ENCODE peak calls at places on chromosome 16, in five cellular contexts. H is body of pancreas, T is tibial artery, G is gastrocnemius medialis, O is lung. U is an unnamed sample.

GRCh38 chr16:28981517-28981916 is 3.3 kb upstream of the LAT start:
- DNase-seq in H (peak; percentile 16), T (no peak), G (no peak), O (no peak), U (no peak)

GRCh38 chr16:81707411-81708321 is 71.4 kb upstream of the PLCG2 start:
- DNase-seq in H (peak; percentile 88), T (no peak), G (no peak), O (no peak), U (no peak)

GRCh38 chr16:74874912-74875311 is 100.3 kb upstream of the FA2H start:
- DNase-seq in H (peak; percentile 90), T (no peak), G (no peak), O (no peak), U (no peak)

GRCh38 chr16:85316321-85316919 is 204.1 kb upstream of the CIBAR2 start:
- DNase-seq in H (peak; percentile 84), T (peak; percentile 77), G (peak; percentile 56), O (peak; percentile 55), U (no peak)

GRCh38 chr16:2912330-2913199 is 834 bp downstream of the FLYWCH1 start:
- DNase-seq in H (peak; percentile 33), T (no peak), G (peak; percentile 27), O (no peak), U (peak; percentile 28)

GRCh38 chr16:57540387-57540786 is 2.1 kb upstream of the ADGRG5 start:
- DNase-seq in H (no peak), T (peak; percentile 24), G (no peak), O (no peak), U (no peak)

GRCh38 chr16:11315499-11315898 is 29.8 kb upstream of the RMI2 start:
- DNase-seq in H (no peak), T (no peak), G (no peak), O (no peak), U (no peak)

GRCh38 chr16:12627394-12627793 is 176.3 kb downstream of the CPPED1 start:
- DNase-seq in H (no peak), T (no peak), G (no peak), O (no peak), U (no peak)

GRCh38 chr16:63928421-63928820 is 1193.4 kb downstream of the CDH11 start:
- DNase-seq in H (no peak), T (no peak), G (no peak), O (no peak), U (no peak)

GRCh38 chr16:89193021-89193575 is 7.2 kb downstream of the SLC22A31 start:
- DNase-seq in H (peak; percentile 19), T (no peak), G (no peak), O (peak; percentile 91), U (peak; percentile 7)

GRCh38 chr16:82567203-82567602 is 59.6 kb upstream of the CDH13 start:
- DNase-seq in H (no peak), T (no peak), G (no peak), O (no peak), U (no peak)

GRCh38 chr16:84245933-84246678 is 6.3 kb upstream of the KCNG4 start:
- DNase-seq in H (no peak), T (no peak), G (no peak), O (no peak), U (no peak)

GRCh38 chr16:78005881-78006280 is 16.5 kb upstream of the CLEC3A start:
- DNase-seq in H (no peak), T (no peak), G (no peak), O (no peak), U (no peak)

GRCh38 chr16:50841081-50841886 is 99.4 kb downstream of the CYLD start:
- DNase-seq in H (peak; percentile 34), T (no peak), G (no peak), O (no peak), U (no peak)

GRCh38 chr16:87930456-87930855 is 5.9 kb downstream of the CA5A start:
- DNase-seq in H (no peak), T (no peak), G (no peak), O (no peak), U (no peak)

GRCh38 chr16:25110392-25110947 is 1.1 kb upstream of the LCMT1 start:
- DNase-seq in H (no peak), T (no peak), G (peak; percentile 34), O (no peak), U (no peak)

GRCh38 chr16:74666425-74667214 is at the start of gene RFWD3:
- DNase-seq in H (peak; percentile 98), T (peak; percentile 99), G (peak; percentile 99), O (peak; percentile 97), U (peak; percentile 97)

GRCh38 chr16:47715442-47716054 is 254.4 kb downstream of the PHKB start:
- DNase-seq in H (no peak), T (no peak), G (no peak), O (no peak), U (no peak)

GRCh38 chr16:35598696-35599332 is 2139.4 kb downstream of the TP53TG3F start:
- DNase-seq in H (no peak), T (no peak), G (no peak), O (no peak), U (no peak)

GRCh38 chr16:18841833-18842525 is 40.6 kb upstream of the ARL6IP1 start:
- DNase-seq in H (no peak), T (no peak), G (no peak), O (no peak), U (no peak)

GRCh38 chr16:67169011-67169451 is 1.3 kb upstream of the NOL3 start:
- DNase-seq in H (no peak), T (no peak), G (no peak), O (no peak), U (no peak)

GRCh38 chr16:6558133-6558532 is 774.5 kb upstream of the RBFOX1 start:
- DNase-seq in H (no peak), T (no peak), G (no peak), O (no peak), U (no peak)

GRCh38 chr16:83356266-83356665 is 451.5 kb upstream of the HSBP1 start:
- DNase-seq in H (peak; percentile 12), T (no peak), G (peak; percentile 22), O (no peak), U (peak; percentile 64)

GRCh38 chr16:60217787-60218186 is 1483.7 kb upstream of the GOT2 start:
- DNase-seq in H (no peak), T (no peak), G (no peak), O (no peak), U (no peak)

GRCh38 chr16:25692734-25693508 is 1.2 kb downstream of the HS3ST4 start:
- DNase-seq in H (no peak), T (no peak), G (no peak), O (no peak), U (no peak)

GRCh38 chr16:5709889-5710288 is 612.3 kb upstream of the EEF2KMT start:
- DNase-seq in H (no peak), T (no peak), G (no peak), O (no peak), U (no peak)

GRCh38 chr16:20401475-20402016 is 3.0 kb downstream of the PDILT start:
- DNase-seq in H (peak; percentile 37), T (no peak), G (no peak), O (no peak), U (no peak)

GRCh38 chr16:51540259-51540658 is 389.2 kb upstream of the SALL1 start:
- DNase-seq in H (no peak), T (no peak), G (no peak), O (no peak), U (no peak)

GRCh38 chr16:46949216-46949892 is 24.1 kb downstream of the DNAJA2 start:
- DNase-seq in H (no peak), T (no peak), G (no peak), O (no peak), U (no peak)

GRCh38 chr16:72066747-72067146 is 3.7 kb downstream of the HPR start:
- DNase-seq in H (peak; percentile 10), T (no peak), G (no peak), O (no peak), U (peak; percentile 16)

DNA sequence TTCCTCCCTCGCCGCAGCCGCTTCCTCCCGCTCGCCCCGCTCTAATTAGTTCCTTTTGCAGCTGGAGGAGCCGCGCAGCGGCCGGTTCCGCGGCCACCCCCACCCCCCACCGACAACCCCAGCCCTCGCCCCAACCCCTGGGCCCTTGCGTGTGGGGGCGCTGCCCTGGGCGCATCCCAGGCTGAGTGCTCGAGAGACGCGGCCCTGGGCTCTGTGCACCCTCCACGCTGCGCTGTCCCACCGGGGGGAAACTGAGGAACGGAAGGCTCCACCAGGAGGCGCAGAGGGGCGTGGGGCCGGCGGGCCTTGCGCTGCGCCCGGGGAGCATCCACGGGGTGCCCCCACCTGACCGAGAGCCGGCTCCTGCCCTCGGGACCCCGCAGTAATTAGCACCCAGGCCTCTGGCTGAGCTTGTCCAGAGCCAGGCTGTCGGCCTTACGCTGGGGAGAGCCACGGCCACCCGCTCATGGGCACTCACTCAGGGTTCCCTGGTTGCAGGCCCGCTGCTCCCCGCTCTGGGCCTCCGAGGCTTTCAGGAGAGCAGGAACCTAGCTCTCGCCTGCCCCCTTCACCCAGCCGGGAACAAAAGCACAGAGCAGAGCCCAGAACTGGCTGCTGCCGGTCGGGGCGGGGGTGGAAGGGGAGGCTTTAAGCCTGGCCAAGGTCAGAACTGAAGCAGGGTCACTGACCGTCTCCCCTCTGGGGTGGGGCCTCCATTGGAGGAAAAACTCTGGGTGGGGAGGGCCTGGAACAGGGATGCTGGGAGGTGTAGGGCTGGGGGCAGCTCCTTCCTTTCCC is 12.1 kb downstream of the GLIS2 start:
- DNase-seq in H (peak; percentile 88), T (peak; percentile 92), G (peak; percentile 52), O (peak; percentile 81), U (no peak)
- H3K4me3 ChIP-seq in H (no peak overlapping the region), T (peak overlapping the region; percentile 58), G (peak overlapping the region; percentile 55), O (no peak overlapping the region), U (peak overlapping the region; percentile 15)

DNA sequence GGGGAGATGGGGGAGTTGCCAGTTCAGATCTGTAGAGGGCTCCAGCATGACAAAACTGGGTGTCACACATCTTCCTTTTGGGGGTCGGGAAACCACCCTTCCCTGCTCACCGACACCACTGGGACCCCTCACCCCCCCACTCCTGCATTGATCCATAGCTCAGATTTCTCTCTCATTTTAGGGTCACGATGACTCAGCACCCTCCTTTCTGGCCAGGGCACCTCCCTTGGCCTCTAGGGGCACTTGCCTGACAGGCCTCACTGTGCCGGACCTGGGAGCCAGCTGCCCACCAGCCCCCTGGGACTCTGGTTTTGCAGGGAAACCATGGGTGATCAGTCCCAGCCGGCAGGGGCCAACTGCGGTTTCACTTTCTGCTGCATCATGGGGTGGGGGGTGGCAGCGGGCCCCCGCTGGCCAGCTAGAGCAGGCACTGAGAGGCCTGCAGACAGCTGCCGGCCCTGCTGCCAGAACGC is 239.4 kb downstream of the MRTFB start:
- DNase-seq in H (peak; percentile 39), T (no peak), G (peak; percentile 64), O (no peak), U (no peak)
- TF ChIP-seq CTCF in H (no peak), T (no peak), G (peak; percentile 10), O (no peak), U (peak; percentile 6)

GRCh38 chr16:86500708-86501510 is 9.4 kb upstream of the FOXF1 start:
- DNase-seq in H (no peak), T (no peak), G (no peak), O (no peak), U (no peak)
- H3K4me3 ChIP-seq in H (no peak overlapping the region), T (no peak overlapping the region), G (no peak overlapping the region), O (no peak overlapping the region), U (no peak overlapping the region)

GRCh38 chr16:56041556-56042140 is 149.6 kb upstream of the GNAO1 start:
- DNase-seq in H (peak; percentile 39), T (no peak), G (no peak), O (no peak), U (no peak)
- TF ChIP-seq CTCF in H (peak; percentile 26), T (peak; percentile 29), G (no peak), O (no peak), U (no peak)

U was measured in AG09309.